ENCODE peak calls at places on chromosomes 1 and 21, in five cellular contexts. K is hepatocyte, O is ovary, J is endothelial cell of umbilical vein, U is pancreas. R is an unnamed sample. For H3K4me1, the result is how much of the 10 kb centered on the place peaks cover.

GRCh38 chr1:203129501-203130231 is 2.1 kb downstream of the ADORA1 start:
- DNase-seq in K (no peak), O (peak), J (no peak), U (peak), R (no peak)

GRCh38 chr1:15954316-15954715 is 21.6 kb downstream of the ZBTB17 start:
- DNase-seq in K (no peak), O (no peak), J (no peak), U (no peak), R (no peak)

GRCh38 chr21:16426936-16427335 is 697.2 kb downstream of the USP25 start:
- DNase-seq in K (no peak), O (no peak), J (peak), U (no peak), R (no peak)

GRCh38 chr1:208974721-208975120 is 608.8 kb upstream of the CAMK1G start:
- DNase-seq in K (no peak), O (no peak), J (no peak), U (no peak), R (no peak)

GRCh38 chr1:14977338-14977931 is 176.1 kb upstream of the TMEM51 start:
- DNase-seq in K (no peak), O (no peak), J (no peak), U (no peak), R (no peak)

GRCh38 chr1:67939176-67939751 is 106.0 kb upstream of the GNG12 start:
- DNase-seq in K (no peak), O (no peak), J (peak), U (no peak), R (no peak)

GRCh38 chr21:26445440-26445839 is 127.6 kb downstream of the CYYR1 start:
- DNase-seq in K (no peak), O (no peak), J (no peak), U (no peak), R (no peak)

GRCh38 chr1:245172026-245172425 is 17.2 kb downstream of the KIF26B start:
- DNase-seq in K (no peak), O (no peak), J (no peak), U (no peak), R (no peak)

GRCh38 chr1:59360729-59361128 is 63.8 kb downstream of the FGGY start:
- DNase-seq in K (no peak), O (no peak), J (no peak), U (no peak), R (no peak)

GRCh38 chr1:16236091-16236494 is 890 bp downstream of the CPLANE2 start:
- DNase-seq in K (no peak), O (no peak), J (peak), U (peak), R (peak)

GRCh38 chr1:26597629-26598039 is 68.1 kb downstream of the RPS6KA1 start:
- DNase-seq in K (peak), O (no peak), J (peak), U (no peak), R (no peak)

GRCh38 chr1:41481109-41481775 is 3.2 kb downstream of the EDN2 start:
- DNase-seq in K (no peak), O (no peak), J (no peak), U (peak), R (no peak)

GRCh38 chr1:228206582-228207351 is 1.1 kb upstream of the OBSCN start:
- DNase-seq in K (peak), O (no peak), J (no peak), U (no peak), R (no peak)

GRCh38 chr1:89102055-89102454 is 23.9 kb downstream of the GBP2 start:
- DNase-seq in K (no peak), O (no peak), J (no peak), U (no peak), R (no peak)

GRCh38 chr21:28776251-28776650 is 216.4 kb downstream of the LTN1 start:
- DNase-seq in K (no peak), O (no peak), J (no peak), U (no peak), R (no peak)

GRCh38 chr1:155223017-155223416 is 14.5 kb downstream of the MTX1 start:
- DNase-seq in K (no peak), O (no peak), J (no peak), U (no peak), R (no peak)

GRCh38 chr1:115648717-115649691 is 7.2 kb downstream of the VANGL1 start:
- DNase-seq in K (peak), O (no peak), J (peak), U (no peak), R (no peak)

GRCh38 chr21:14523234-14523633 is 22.9 kb downstream of the SAMSN1 start:
- DNase-seq in K (no peak), O (no peak), J (no peak), U (no peak), R (no peak)

GRCh38 chr21:29538115-29538514 is 239.4 kb downstream of the BACH1 start:
- DNase-seq in K (no peak), O (no peak), J (no peak), U (no peak), R (no peak)

GRCh38 chr1:203911806-203912205 is 50.4 kb downstream of the SNRPE start:
- DNase-seq in K (no peak), O (no peak), J (no peak), U (no peak), R (no peak)

GRCh38 chr1:8216005-8216404 is 101.9 kb upstream of the SLC45A1 start:
- DNase-seq in K (no peak), O (no peak), J (no peak), U (no peak), R (no peak)

GRCh38 chr1:204882479-204882878 is 11.8 kb downstream of the NFASC start:
- DNase-seq in K (no peak), O (no peak), J (no peak), U (no peak), R (no peak)

GRCh38 chr1:33712176-33712575 is 151.7 kb upstream of the HMGB4 start:
- DNase-seq in K (no peak), O (no peak), J (no peak), U (no peak), R (no peak)

GRCh38 chr1:56548566-56548965 is 30.8 kb downstream of the PLPP3 start:
- DNase-seq in K (no peak), O (no peak), J (no peak), U (no peak), R (no peak)

GRCh38 chr1:49036700-49037099 is 260.0 kb upstream of the BEND5 start:
- DNase-seq in K (no peak), O (no peak), J (no peak), U (no peak), R (no peak)

GRCh38 chr1:41474490-41475271 is 9.8 kb downstream of the EDN2 start:
- DNase-seq in K (peak), O (peak), J (no peak), U (peak), R (no peak)

GRCh38 chr1:109216662-109217061 is 2.9 kb downstream of the SARS1 start:
- DNase-seq in K (no peak), O (no peak), J (no peak), U (no peak), R (no peak)

GRCh38 chr21:36799869-36800268 is 101.0 kb downstream of the SIM2 start:
- DNase-seq in K (no peak), O (no peak), J (peak), U (no peak), R (no peak)

GRCh38 chr1:36027766-36028165 is 56.1 kb upstream of the TEKT2 start:
- DNase-seq in K (no peak), O (no peak), J (no peak), U (no peak), R (no peak)

GRCh38 chr1:32337855-32338636 is 2.0 kb upstream of the MARCKSL1 start:
- DNase-seq in K (no peak), O (no peak), J (no peak), U (no peak), R (no peak)

GRCh38 chr1:24384251-24385090 is 29.1 kb downstream of the STPG1 start:
- DNase-seq in K (no peak), O (no peak), J (peak), U (no peak), R (peak)

GRCh38 chr1:87386217-87386790 is 57.6 kb downstream of the LMO4 start:
- DNase-seq in K (no peak), O (no peak), J (no peak), U (no peak), R (no peak)

GRCh38 chr1:227740401-227740960 is 5.2 kb downstream of the SNAP47 start:
- DNase-seq in K (no peak), O (peak), J (no peak), U (no peak), R (no peak)

GRCh38 chr1:225412803-225413338 is 15.0 kb downstream of the LBR start:
- DNase-seq in K (no peak), O (no peak), J (no peak), U (peak), R (no peak)
- H3K27ac ChIP-seq in K (no peak), O (no peak), J (no peak), U (peak), R (no peak)

GRCh38 chr1:19813651-19813960 is 1.5 kb downstream of the RNF186 start:
- DNase-seq in K (no peak), O (no peak), J (no peak), U (no peak), R (no peak)

GRCh38 chr1:19812875-19813650 is 2.0 kb downstream of the RNF186 start:
- DNase-seq in K (peak), O (no peak), J (no peak), U (peak), R (no peak)

GRCh38 chr1:19815801-19816736 is 986 bp upstream of the RNF186 start:
- DNase-seq in K (peak), O (no peak), J (no peak), U (peak), R (no peak)

GRCh38 chr1:19814244-19814661 is 830 bp downstream of the RNF186 start:
- DNase-seq in K (no peak), O (no peak), J (no peak), U (peak), R (no peak)

DNA sequence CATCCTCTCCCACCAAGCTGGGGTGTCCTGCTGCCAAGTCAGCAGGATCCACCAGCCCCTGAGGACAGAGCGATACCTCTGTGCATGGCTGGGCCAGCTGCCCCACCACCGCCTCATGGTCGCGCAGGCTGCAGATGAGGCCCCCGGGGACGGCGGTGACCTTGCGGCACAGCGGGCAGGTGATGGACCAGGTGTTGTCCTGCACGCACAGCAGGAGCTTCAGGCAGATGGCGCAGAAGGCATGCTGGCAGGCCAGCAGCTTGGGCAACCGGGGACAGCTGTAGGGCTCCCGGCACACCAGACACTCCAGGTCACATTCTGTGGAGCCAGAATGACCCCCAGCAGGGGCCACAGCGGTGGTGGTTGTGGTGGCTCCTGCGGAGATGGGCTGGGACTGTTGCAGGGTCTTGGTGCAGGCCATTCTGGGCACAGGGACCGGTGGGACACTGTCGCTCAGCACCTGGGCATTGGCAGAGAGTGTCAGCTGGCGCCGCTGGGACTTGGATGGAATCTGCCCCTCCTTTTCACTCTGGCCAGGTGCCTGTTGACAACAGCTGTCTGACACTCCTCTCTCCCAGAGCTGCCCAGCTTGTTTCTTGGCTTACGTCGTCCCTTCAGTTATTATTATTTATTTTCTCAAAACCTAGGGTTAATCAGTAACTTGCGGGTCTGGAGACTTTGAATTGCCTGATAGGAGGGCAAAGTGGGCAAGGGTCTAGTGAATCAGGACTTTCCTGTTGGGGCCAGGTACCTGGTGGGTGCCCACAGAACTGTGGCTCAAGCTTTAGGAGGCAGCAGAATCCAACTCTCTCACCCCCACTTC is at the start of gene RNF186:
- DNase-seq in K (peak), O (no peak), J (no peak), U (peak), R (peak)
- H3K4me1 ChIP-seq in K (under half), O (under half), J (under half), U (under half), R (under half)

GRCh38 chr1:178052650-178053461 is 41.0 kb upstream of the RASAL2 start:
- DNase-seq in K (peak), O (no peak), J (peak), U (no peak), R (no peak)

GRCh38 chr1:178057863-178058576 is 35.9 kb upstream of the RASAL2 start:
- DNase-seq in K (peak), O (peak), J (peak), U (no peak), R (no peak)

GRCh38 chr1:178055093-178055492 is 38.8 kb upstream of the RASAL2 start:
- DNase-seq in K (no peak), O (no peak), J (no peak), U (no peak), R (peak)

GRCh38 chr1:178057131-178057765 is 36.7 kb upstream of the RASAL2 start:
- DNase-seq in K (no peak), O (no peak), J (no peak), U (no peak), R (no peak)

GRCh38 chr1:178055779-178056471 is 38.0 kb upstream of the RASAL2 start:
- DNase-seq in K (peak), O (no peak), J (no peak), U (no peak), R (no peak)
- TF ChIP-seq CTCF in K (peak), O (no peak), J (no peak), U (no peak), R (no peak)

GRCh38 chr21:45288441-45288841 is 746 bp upstream of the POFUT2 start:
- DNase-seq in K (peak), O (no peak), J (no peak), U (no peak), R (no peak)
- H3K27ac ChIP-seq in K (peak), O (peak), J (peak), U (no peak), R (no peak)

DNA sequence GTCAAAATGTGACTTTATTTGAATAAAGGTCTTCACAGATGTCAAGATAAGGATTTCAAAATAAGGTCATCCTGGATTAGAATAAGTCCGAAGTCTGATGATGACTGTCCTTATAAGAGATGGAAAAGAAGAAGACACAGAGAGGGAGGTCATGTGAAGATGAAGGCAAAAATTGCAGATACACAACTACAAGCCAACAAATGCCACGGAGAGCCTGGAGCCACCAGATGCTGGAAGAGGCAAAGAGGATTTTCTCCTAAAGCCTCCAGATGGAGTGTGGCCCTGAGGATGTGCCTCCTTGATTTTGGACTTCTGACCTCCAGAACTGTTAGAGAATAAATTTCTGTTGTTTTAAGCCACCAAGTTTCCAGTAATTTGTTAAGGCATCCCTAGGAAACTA is 31.2 kb downstream of the SLAMF1 start:
- DNase-seq in K (no peak), O (no peak), J (no peak), U (no peak), R (no peak)
- H3K4me1 ChIP-seq in K (under half), O (under half), J (under half), U (under half), R (under half)

DNA sequence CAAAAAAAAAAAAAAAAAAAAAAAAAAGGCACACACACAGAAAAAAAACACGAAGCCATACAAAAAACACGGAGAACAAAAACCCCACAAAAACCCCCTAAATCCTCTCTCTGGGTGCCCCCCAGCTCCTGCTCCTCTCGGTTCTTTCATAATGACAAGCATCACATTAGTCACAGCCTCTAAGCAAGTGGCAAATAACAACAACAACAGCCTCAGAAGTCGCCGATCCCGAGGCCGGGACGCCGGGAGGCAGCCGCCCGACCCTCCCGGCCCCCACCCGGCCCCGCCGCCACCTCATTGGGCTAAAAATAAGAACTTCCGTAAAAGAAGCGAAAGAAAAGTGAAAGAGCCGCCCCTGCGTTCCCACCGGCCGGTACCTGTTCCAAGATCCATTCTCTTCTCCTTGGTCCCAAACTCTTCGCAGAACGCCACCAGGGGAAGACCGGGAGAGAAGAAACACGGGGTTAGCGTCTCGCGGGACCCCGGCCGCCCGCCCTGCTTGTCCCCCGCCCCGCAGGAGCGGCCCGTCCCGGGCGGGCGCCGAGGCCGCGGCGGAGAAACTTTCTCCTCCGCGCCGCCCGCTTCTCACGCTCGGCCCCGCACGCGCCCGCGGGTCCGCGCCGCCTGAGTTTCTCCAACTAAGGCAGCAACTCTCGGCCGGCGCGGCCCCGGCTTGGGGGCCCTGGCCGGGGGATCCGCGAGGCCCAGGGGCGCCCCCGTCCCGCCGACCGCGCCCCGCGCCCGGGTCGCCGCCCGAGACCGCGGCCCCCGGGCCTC is 102.8 kb downstream of the CASZ1 start:
- DNase-seq in K (peak), O (no peak), J (peak), U (no peak), R (no peak)
- TF ChIP-seq CTCF in K (no peak), O (no peak), J (no peak), U (no peak), R (no peak)

GRCh38 chr1:94698759-94699502 is 121.2 kb upstream of the SLC44A3 start:
- DNase-seq in K (peak), O (no peak), J (no peak), U (no peak), R (no peak)

GRCh38 chr1:94694234-94694915 is 125.8 kb upstream of the SLC44A3 start:
- DNase-seq in K (no peak), O (no peak), J (no peak), U (no peak), R (no peak)

GRCh38 chr1:94701796-94702439 is 118.2 kb upstream of the SLC44A3 start:
- DNase-seq in K (no peak), O (no peak), J (no peak), U (no peak), R (no peak)

GRCh38 chr1:94697839-94698238 is 122.3 kb upstream of the SLC44A3 start:
- DNase-seq in K (peak), O (no peak), J (no peak), U (no peak), R (no peak)

GRCh38 chr1:94698341-94698740 is 121.8 kb upstream of the SLC44A3 start:
- DNase-seq in K (no peak), O (no peak), J (no peak), U (no peak), R (no peak)
- H3K27ac ChIP-seq in K (peak), O (no peak), J (no peak), U (no peak), R (no peak)

GRCh38 chr1:149925751-149926150 is 1.9 kb downstream of the SF3B4 start:
- DNase-seq in K (no peak), O (no peak), J (no peak), U (no peak), R (no peak)

GRCh38 chr1:149927535-149928387 is at the start of gene SF3B4:
- DNase-seq in K (peak), O (peak), J (peak), U (peak), R (peak)

GRCh38 chr1:149926296-149926695 is 1.3 kb downstream of the SF3B4 start:
- DNase-seq in K (no peak), O (no peak), J (no peak), U (no peak), R (no peak)

GRCh38 chr1:149928388-149928724 is 753 bp upstream of the SF3B4 start:
- DNase-seq in K (no peak), O (no peak), J (no peak), U (no peak), R (no peak)

DNA sequence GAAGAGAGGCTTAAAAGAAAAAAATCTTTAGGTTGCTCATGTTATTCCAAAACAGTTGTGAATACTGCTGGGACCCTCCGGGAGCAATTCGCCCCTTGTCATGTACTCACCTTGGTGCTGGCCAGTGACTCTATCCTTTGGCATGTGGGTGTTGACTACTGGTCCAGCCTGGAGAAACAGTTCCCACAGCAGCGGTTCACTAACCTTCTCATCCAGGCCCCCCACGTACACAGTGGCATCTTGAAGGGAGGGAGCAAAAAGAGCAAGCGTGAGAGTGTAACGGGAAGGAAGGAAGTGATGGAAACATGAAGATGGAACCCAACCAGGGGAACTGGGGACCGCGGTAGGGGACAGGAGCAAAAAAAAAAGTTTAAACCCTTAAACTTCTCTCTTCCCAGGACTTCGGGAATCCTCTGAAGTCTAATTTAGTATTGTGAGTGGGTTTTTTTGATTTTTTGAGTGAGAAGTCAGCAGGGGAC is 508 bp downstream of the SF3B4 start:
- DNase-seq in K (no peak), O (no peak), J (no peak), U (no peak), R (no peak)
- H3K4me1 ChIP-seq in K (under half), O (under half), J (under half), U (under half), R (under half)

R was measured in lung.